ENCODE peak calls at places on chromosome 22, in seven cellular contexts. K, M, Y, R, V, I and D are unnamed samples.

GRCh38 chr22:46387748-46388147 is 52.2 kb downstream of the TRMU start:
- DNase-seq in K (no peak), M (no peak), Y (no peak), R (no peak), V (no peak), I (no peak), D (no peak)

GRCh38 chr22:35177811-35178210 is 79.5 kb upstream of the HMGXB4 start:
- DNase-seq in K (no peak), M (no peak), Y (no peak), R (no peak), V (no peak), I (no peak), D (no peak)

GRCh38 chr22:44449061-44449682 is 48.9 kb downstream of the RTL6 start:
- DNase-seq in K (peak), M (no peak), Y (no peak), R (peak), V (peak), I (peak), D (peak)

GRCh38 chr22:44611880-44612496 is 90.0 kb upstream of the PRR5 start:
- DNase-seq in K (no peak), M (no peak), Y (no peak), R (no peak), V (no peak), I (no peak), D (no peak)

GRCh38 chr22:47051435-47052175 is 289.2 kb downstream of the TBC1D22A start:
- DNase-seq in K (no peak), M (no peak), Y (no peak), R (no peak), V (no peak), I (no peak), D (no peak)

GRCh38 chr22:20625270-20625669 is 117.9 kb downstream of the MED15 start:
- DNase-seq in K (no peak), M (no peak), Y (no peak), R (no peak), V (no peak), I (no peak), D (no peak)

GRCh38 chr22:45262195-45262930 is 21.7 kb upstream of the KIAA0930 start:
- DNase-seq in K (no peak), M (no peak), Y (no peak), R (no peak), V (no peak), I (no peak), D (no peak)

GRCh38 chr22:47039356-47039755 is 276.9 kb downstream of the TBC1D22A start:
- DNase-seq in K (no peak), M (no peak), Y (no peak), R (no peak), V (no peak), I (no peak), D (no peak)

GRCh38 chr22:50102946-50103345 is 13.1 kb downstream of the MOV10L1 start:
- DNase-seq in K (peak), M (no peak), Y (no peak), R (no peak), V (no peak), I (peak), D (peak)

GRCh38 chr22:43376765-43377485 is 33.8 kb upstream of the SCUBE1 start:
- DNase-seq in K (no peak), M (no peak), Y (no peak), R (no peak), V (peak), I (no peak), D (no peak)

GRCh38 chr22:30289980-30290313 is 642 bp upstream of the CASTOR1 start:
- DNase-seq in K (no peak), M (no peak), Y (no peak), R (no peak), V (no peak), I (no peak), D (no peak)

GRCh38 chr22:30289126-30289979 is at the start of gene CASTOR1:
- DNase-seq in K (peak), M (peak), Y (peak), R (peak), V (peak), I (peak), D (peak)

GRCh38 chr22:30290318-30290678 is 993 bp upstream of the CASTOR1 start:
- DNase-seq in K (no peak), M (no peak), Y (no peak), R (no peak), V (no peak), I (no peak), D (peak)

GRCh38 chr22:30292069-30292970 is 3.0 kb upstream of the CASTOR1 start:
- DNase-seq in K (no peak), M (no peak), Y (no peak), R (no peak), V (no peak), I (no peak), D (no peak)

GRCh38 chr22:30290679-30291333 is 1.5 kb upstream of the CASTOR1 start:
- DNase-seq in K (no peak), M (peak), Y (peak), R (peak), V (peak), I (no peak), D (peak)
- TF ChIP-seq POLR2A in K (no peak), M (peak), Y (peak), R (no peak), V (no peak), I (no peak), D (no peak)

DNA sequence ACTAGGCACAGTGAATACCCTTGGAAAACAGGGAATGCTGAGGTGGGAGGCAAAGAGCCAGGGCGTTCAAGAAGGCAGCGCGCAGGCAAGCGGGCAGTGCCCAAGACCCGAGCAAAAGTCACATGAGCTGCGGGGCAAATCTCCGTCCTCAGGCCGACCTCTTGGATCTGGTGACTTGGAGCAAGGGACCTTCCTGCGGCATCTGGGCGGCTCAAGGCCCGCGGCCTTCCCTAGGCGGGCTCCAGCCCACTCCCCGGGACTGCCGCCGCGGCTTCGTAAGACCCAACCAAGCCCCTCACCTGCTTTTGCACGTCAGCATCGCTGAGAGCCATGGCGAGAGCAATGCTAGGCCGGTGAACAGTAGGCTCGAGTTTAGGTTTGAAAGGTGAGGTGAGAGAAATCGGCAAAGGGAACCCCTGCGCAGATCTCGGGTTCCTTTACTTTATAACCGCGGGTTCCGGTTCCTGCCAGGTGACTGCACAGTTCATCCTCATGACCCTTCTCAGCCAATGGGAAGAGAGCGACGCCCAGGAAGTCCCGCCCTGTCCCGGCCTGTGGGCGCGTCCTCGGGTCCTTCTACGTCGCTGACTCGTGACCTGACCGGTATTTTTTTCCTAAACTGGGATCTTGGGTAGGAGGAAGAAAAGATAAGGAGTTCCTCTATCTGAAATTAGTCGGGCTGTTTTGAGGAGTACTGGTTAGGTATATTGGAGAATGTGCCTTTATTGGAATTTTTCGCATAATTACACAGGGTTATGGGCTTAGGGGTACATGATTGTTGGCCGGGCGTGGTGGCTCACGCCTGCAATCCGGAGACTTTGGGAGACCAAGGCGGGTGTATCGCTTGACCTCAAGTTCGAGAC is at the start of gene ATP6V1E1:
- DNase-seq in K (peak), M (peak), Y (peak), R (peak), V (peak), I (peak), D (peak)
- TF ChIP-seq POLR2A in K (peak), M (peak), Y (peak), R (peak), V (peak), I (peak), D (peak)

DNA sequence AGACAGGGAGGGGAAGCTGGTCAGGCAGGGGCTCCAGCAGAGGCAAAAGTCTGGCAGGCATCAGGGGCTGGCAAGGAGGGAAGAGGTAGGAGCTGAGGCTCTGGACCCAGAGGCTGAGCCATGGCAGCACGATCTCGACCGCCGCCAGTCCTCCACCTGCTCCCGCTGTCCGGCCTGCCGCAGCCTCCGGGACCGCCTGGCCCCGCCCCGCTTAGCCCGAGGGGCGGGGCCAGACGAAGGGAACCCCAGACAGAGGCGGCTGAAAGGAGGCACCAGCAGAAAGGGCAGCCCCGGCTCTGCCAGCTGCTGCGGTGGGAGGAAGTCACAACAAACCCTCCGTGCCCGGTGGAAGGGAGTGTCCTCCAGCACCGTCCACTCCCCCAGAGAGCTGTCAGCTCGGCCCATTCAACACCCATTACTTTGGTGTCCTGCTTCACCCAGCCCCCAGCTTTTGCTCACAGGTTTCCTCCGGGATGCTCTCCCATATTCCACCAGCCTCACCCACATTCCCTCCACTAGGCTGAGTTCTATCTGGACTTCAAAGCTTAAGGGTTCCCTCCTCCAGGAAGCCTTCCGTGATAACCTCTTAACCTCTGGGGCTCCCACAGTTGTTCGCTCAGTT is at the start of gene MFNG:
- DNase-seq in K (peak), M (peak), Y (peak), R (peak), V (peak), I (peak), D (peak)
- TF ChIP-seq POLR2A in K (no peak), M (no peak), Y (no peak), R (no peak), V (no peak), I (no peak), D (peak)

DNA sequence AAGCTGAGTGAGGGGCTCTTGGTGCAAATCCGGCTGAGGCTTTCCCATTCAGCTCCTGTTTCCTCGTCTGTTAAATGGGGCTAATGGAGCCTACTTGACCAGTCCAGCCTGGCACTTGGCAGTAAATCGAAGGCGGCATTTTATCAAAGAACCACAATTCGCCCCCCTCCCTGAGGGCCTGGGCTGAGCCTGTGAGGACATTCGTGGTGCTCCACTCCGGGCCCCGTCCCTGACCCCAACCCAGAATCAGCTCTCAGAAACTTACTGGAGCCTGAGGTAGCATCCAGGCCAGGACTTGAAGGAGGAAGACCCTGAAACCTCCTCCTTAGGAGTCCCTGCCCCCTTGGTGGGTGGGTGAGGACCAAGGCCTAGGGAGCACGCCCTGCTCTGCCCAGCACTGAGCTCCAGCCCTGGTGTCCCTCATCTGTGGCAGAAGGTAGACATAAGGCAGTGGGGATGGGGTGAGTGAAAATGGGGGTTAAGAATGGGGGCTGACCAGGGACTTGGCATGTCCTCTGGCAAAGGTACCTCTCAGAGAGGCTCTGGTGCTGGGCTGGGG is 2.1 kb upstream of the CASTOR1 start:
- DNase-seq in K (no peak), M (no peak), Y (no peak), R (no peak), V (no peak), I (no peak), D (no peak)
- TF ChIP-seq POLR2A in K (no peak), M (no peak), Y (no peak), R (no peak), V (no peak), I (no peak), D (no peak)

GRCh38 chr22:23838686-23839468 is at the start of gene DERL3:
- DNase-seq in K (peak), M (peak), Y (peak), R (peak), V (peak), I (peak), D (peak)
- TF ChIP-seq POLR2A in K (no peak), M (no peak), Y (no peak), R (no peak), V (no peak), I (no peak), D (no peak)

DNA sequence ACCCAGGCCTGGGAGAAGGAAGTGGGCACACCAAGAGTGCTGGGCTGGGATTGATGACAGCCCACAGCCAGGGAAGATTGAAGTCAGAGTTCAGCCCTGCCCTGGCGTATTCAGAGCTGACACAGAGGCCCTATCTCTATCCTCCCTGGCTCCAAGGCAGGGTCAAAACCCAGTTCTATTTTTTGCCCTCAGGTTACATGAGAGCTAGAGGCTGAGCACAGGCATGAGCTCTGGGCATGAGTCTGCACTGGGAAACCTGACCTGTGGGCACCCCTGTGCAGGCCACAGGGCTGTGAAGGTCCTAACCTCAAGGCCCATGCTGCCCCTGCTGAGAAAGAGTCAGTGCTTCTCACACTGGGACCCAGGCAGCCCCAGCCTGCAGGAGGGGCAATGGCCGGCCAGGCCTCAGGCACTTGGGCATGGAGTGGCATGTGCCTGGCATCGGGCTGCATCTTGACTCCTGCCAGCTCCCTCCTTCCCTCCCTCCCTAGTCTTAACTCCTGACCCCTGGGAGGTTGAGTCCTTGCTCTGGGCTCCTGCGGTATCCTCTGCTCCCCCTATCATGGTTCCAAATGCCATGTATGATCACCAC is 5.4 kb downstream of the SLC35E4 start:
- DNase-seq in K (no peak), M (no peak), Y (no peak), R (no peak), V (no peak), I (no peak), D (no peak)
- TF ChIP-seq POLR2A in K (no peak), M (no peak), Y (no peak), R (no peak), V (no peak), I (no peak), D (no peak)

GRCh38 chr22:23834406-23834805 is 4.4 kb downstream of the DERL3 start:
- DNase-seq in K (no peak), M (no peak), Y (no peak), R (no peak), V (no peak), I (no peak), D (no peak)

GRCh38 chr22:23836281-23836680 is 2.5 kb downstream of the DERL3 start:
- DNase-seq in K (no peak), M (no peak), Y (no peak), R (peak), V (peak), I (no peak), D (no peak)

GRCh38 chr22:23836692-23837495 is 1.9 kb downstream of the DERL3 start:
- DNase-seq in K (no peak), M (no peak), Y (no peak), R (no peak), V (no peak), I (no peak), D (no peak)

GRCh38 chr22:23834830-23835772 is 3.7 kb downstream of the DERL3 start:
- DNase-seq in K (no peak), M (no peak), Y (no peak), R (peak), V (peak), I (no peak), D (no peak)

GRCh38 chr22:23835773-23836144 is 3.0 kb downstream of the DERL3 start:
- DNase-seq in K (no peak), M (no peak), Y (no peak), R (peak), V (peak), I (no peak), D (no peak)
- TF ChIP-seq POLR2A in K (no peak), M (no peak), Y (no peak), R (no peak), V (no peak), I (no peak), D (no peak)

GRCh38 chr22:29207231-29207550 is 1.5 kb downstream of the EMID1 start:
- DNase-seq in K (no peak), M (no peak), Y (no peak), R (no peak), V (no peak), I (no peak), D (no peak)

GRCh38 chr22:29205260-29205597 is 467 bp upstream of the EMID1 start:
- DNase-seq in K (no peak), M (no peak), Y (no peak), R (no peak), V (no peak), I (no peak), D (peak)

GRCh38 chr22:29206372-29207230 is 905 bp downstream of the EMID1 start:
- DNase-seq in K (no peak), M (no peak), Y (no peak), R (no peak), V (no peak), I (no peak), D (peak)

GRCh38 chr22:29204617-29205183 is 996 bp upstream of the EMID1 start:
- DNase-seq in K (peak), M (no peak), Y (no peak), R (no peak), V (no peak), I (no peak), D (peak)

GRCh38 chr22:29205598-29206371 is at the start of gene EMID1:
- DNase-seq in K (peak), M (peak), Y (no peak), R (peak), V (peak), I (no peak), D (peak)
- TF ChIP-seq POLR2A in K (no peak), M (no peak), Y (no peak), R (no peak), V (no peak), I (no peak), D (peak)

GRCh38 chr22:40950888-40951794 is at the start of gene RBX1:
- DNase-seq in K (peak), M (peak), Y (peak), R (peak), V (peak), I (peak), D (peak)
- TF ChIP-seq POLR2A in K (peak), M (peak), Y (peak), R (peak), V (peak), I (peak), D (peak)